ENCODE peak calls at places on chromosomes 6 and 20, in six cellular contexts. G is hepatocyte, N is tibial artery, H is AG10803, F is uterus, U is cardiac muscle cell. Z is an unnamed sample.

GRCh38 chr20:31869942-31870702 is at the start of the genes DUSP15 and TTLL9:
- DNase-seq in G (peak; percentile 89), U (peak; percentile 15), F (no peak), N (peak; percentile 49), H (no peak), Z (peak; percentile 70)

GRCh38 chr6:166952122-166952521 is 4.2 kb downstream of the RNASET2 start:
- DNase-seq in F (no peak), G (no peak), N (no peak), H (no peak), U (no peak), Z (no peak)

GRCh38 chr6:160685762-160686450 is 16.1 kb upstream of the PLG start:
- DNase-seq in H (no peak), U (no peak), N (no peak), F (no peak), G (no peak), Z (no peak)

GRCh38 chr6:46011241-46012085 is 4.2 kb downstream of the CLIC5 start:
- DNase-seq in H (no peak), G (peak; percentile 69), N (no peak), U (no peak), F (no peak), Z (peak; percentile 39)

GRCh38 chr6:22717906-22718305 is 148.5 kb downstream of the HDGFL1 start:
- DNase-seq in U (no peak), G (peak; percentile 11), H (no peak), N (no peak), F (peak; percentile 57), Z (no peak)

GRCh38 chr6:164303092-164304007 is 888.8 kb downstream of the QKI start:
- DNase-seq in G (no peak), U (peak; percentile 86), H (peak; percentile 29), N (peak; percentile 32), F (peak; percentile 27), Z (no peak)

GRCh38 chr20:1187605-1188171 is 2.9 kb upstream of the TMEM74B start:
- DNase-seq in F (no peak), U (peak; percentile 29), G (peak; percentile 57), N (no peak), H (no peak), Z (no peak)

GRCh38 chr6:131427441-131428051 is 145.5 kb upstream of the ARG1 start:
- DNase-seq in G (no peak), F (no peak), N (no peak), H (no peak), U (no peak), Z (no peak)

GRCh38 chr6:56399672-56400263 is 152.4 kb upstream of the COL21A1 start:
- DNase-seq in G (peak; percentile 73), F (no peak), N (no peak), U (no peak), H (no peak), Z (peak; percentile 71)

GRCh38 chr6:154487367-154488275 is 22.9 kb downstream of the CNKSR3 start:
- DNase-seq in F (no peak), G (no peak), N (no peak), H (no peak), U (no peak), Z (no peak)

GRCh38 chr20:50729925-50730764 is 1.2 kb upstream of the PARD6B start:
- DNase-seq in F (no peak), H (peak; percentile 17), U (peak; percentile 50), N (no peak), G (no peak), Z (peak; percentile 70)

GRCh38 chr6:43718387-43719105 is 31.0 kb upstream of the MRPS18A start:
- DNase-seq in H (no peak), G (peak; percentile 59), F (no peak), N (no peak), U (no peak), Z (no peak)

GRCh38 chr20:20465259-20465658 is 97.4 kb downstream of the INSM1 start:
- DNase-seq in F (no peak), G (no peak), N (no peak), U (peak; percentile 25), H (no peak), Z (peak; percentile 40)

GRCh38 chr6:36605560-36606391 is 11.6 kb downstream of the SRSF3 start:
- DNase-seq in G (no peak), H (no peak), U (peak; percentile 54), N (no peak), F (no peak), Z (no peak)

GRCh38 chr20:32971703-32972161 is 32.5 kb downstream of the SUN5 start:
- DNase-seq in G (no peak), U (no peak), N (no peak), F (no peak), H (no peak), Z (no peak)

GRCh38 chr20:16388731-16389130 is 184.5 kb downstream of the KIF16B start:
- DNase-seq in F (no peak), N (no peak), G (no peak), U (no peak), H (no peak), Z (no peak)

GRCh38 chr6:131250121-131250520 is 114.9 kb downstream of the AKAP7 start:
- DNase-seq in U (peak; percentile 81), N (peak; percentile 64), G (peak; percentile 75), H (peak; percentile 45), F (no peak), Z (peak; percentile 42)

GRCh38 chr6:21931641-21932335 is 338.2 kb downstream of the SOX4 start:
- DNase-seq in H (peak; percentile 88), F (no peak), U (peak; percentile 73), N (no peak), G (no peak), Z (no peak)

GRCh38 chr6:38846844-38847243 is 131.7 kb downstream of the DNAH8 start:
- DNase-seq in F (no peak), N (no peak), U (peak; percentile 2), G (no peak), H (peak; percentile 3), Z (no peak)

GRCh38 chr20:33399924-33400323 is 1.4 kb downstream of the CDK5RAP1 start:
- DNase-seq in N (no peak), G (no peak), U (peak; percentile 31), F (no peak), H (peak; percentile 47), Z (no peak)

GRCh38 chr20:34522969-34523871 is 7.0 kb downstream of the DYNLRB1 start:
- DNase-seq in F (peak; percentile 39), H (peak; percentile 89), G (peak; percentile 79), N (no peak), U (peak; percentile 55), Z (peak; percentile 89)
- TF ChIP-seq CTCF in F (peak; percentile 40), H (peak; percentile 57), G (peak; percentile 62), N (peak; percentile 42), U (peak; percentile 62), Z (peak; percentile 99)

DNA sequence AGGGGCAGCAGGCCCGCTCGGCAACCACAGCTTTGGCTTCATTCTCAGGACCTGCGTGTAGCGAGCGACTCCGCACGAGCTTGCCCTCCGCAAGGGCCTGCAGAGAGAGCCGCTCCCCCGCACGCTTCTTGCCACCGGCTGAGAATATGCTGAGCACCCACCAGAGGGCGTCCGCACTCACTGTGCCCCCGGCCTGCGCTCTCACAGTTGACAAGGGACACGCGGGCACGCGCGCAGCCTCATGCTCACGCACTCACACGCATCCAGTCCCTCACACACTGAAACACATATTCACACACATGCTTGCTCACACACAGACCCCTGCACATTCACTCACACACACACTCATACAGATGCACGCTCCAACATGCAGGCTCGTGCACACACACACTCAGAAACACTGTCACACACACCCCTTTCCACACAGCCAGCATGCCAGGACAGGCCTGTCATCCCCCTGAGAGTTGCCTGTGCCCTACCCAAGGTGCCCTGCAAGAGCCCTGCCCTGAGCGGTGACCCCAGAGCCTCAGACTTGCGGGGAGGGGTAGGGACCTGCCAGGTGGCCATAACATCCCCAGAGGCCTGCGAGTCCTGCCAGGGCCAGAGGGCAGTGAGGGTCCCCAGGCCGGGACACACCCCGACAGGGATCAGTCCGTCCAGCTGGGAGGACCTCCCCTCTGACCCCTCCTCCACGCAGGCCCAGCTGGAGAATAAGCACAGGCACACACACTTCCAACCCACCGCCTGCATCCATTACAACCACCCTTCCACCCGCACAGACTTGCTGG is 174.1 kb downstream of the BMP7 start:
- DNase-seq in N (no peak), U (peak; percentile 57), F (no peak), G (peak; percentile 86), H (peak; percentile 43), Z (peak; percentile 91)
- TF ChIP-seq CTCF in N (peak; percentile 28), U (peak; percentile 72), F (peak; percentile 28), G (peak; percentile 94), H (peak; percentile 76), Z (peak; percentile 99)

DNA sequence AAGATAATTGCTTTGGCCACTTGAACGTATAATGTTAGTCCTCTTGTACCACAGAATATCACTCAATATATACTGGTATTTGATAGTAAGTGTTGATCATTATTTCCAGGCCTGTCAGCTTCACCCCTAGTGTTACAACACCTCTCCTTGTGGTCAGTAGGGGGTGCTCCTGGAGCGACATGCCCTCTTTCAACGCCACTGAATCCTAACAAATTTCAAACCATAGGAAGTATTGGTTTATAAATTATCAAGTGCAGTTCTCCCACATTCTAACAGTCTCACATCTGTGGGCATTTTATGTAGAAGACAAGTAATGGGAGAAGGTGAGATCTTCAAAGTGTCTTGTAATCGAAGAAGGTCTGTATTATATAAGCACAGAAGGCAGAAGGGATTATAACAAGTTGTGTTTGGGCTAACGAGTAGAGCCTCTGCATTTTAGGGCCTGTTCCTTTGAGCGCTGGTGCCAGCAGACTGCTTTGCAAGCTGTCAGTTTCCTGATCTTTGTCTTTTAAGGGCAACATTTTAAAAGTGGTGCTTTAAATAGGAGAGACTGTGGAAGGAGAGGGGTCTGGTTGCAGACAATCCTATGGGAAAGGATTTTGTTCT is 57.1 kb upstream of the CEP162 start:
- DNase-seq in N (no peak), H (no peak), G (peak; percentile 29), U (peak; percentile 50), F (no peak), Z (no peak)
- TF ChIP-seq CTCF in N (peak; percentile 12), H (peak; percentile 25), G (peak; percentile 44), U (peak; percentile 59), F (no peak), Z (peak; percentile 22)

GRCh38 chr20:48949304-48950170 is 28.0 kb downstream of the ARFGEF2 start:
- DNase-seq in U (no peak), N (no peak), H (no peak), F (no peak), G (no peak), Z (peak; percentile 57)
- TF ChIP-seq CTCF in U (peak; percentile 5), N (no peak), H (no peak), F (no peak), G (no peak), Z (peak; percentile 64)